ENCODE peak calls at places on chromosomes 4 and X, in four cellular contexts. One of them, this sample, is unnamed.

GRCh38 chr4:52750819-52751348 is 341 bp downstream of the ERVMER34-1 start:
- DNase-seq in GM12878: no peak
- DNase-seq in HepG2: no peak
- DNase-seq in K562: no peak
- DNase-seq in this sample: no peak

GRCh38 chr4:156422576-156422975 is 468.9 kb upstream of the CTSO start:
- DNase-seq in GM12878: no peak
- DNase-seq in HepG2: no peak
- DNase-seq in K562: no peak
- DNase-seq in this sample: no peak

GRCh38 chr4:57403591-57403990 is 293.4 kb upstream of the IGFBP7 start:
- DNase-seq in GM12878: no peak
- DNase-seq in HepG2: no peak
- DNase-seq in K562: no peak
- DNase-seq in this sample: no peak

GRCh38 chr4:2962099-2962455 is 1.1 kb downstream of the NOP14 start:
- DNase-seq in GM12878: no peak
- DNase-seq in HepG2: no peak
- DNase-seq in K562: peak
- DNase-seq in this sample: no peak

GRCh38 chr4:25810016-25810415 is 52.8 kb downstream of the SEL1L3 start:
- DNase-seq in GM12878: no peak
- DNase-seq in HepG2: peak
- DNase-seq in K562: no peak
- DNase-seq in this sample: no peak

GRCh38 chrX:43643201-43643600 is 12.9 kb upstream of the MAOA start:
- DNase-seq in GM12878: no peak
- DNase-seq in HepG2: no peak
- DNase-seq in K562: no peak
- DNase-seq in this sample: no peak

GRCh38 chr4:152699313-152699712 is 19.5 kb upstream of the TMEM154 start:
- DNase-seq in GM12878: no peak
- DNase-seq in HepG2: no peak
- DNase-seq in K562: no peak
- DNase-seq in this sample: no peak

GRCh38 chrX:335758-336155 is 17.2 kb upstream of the GTPBP6 start:
- DNase-seq in GM12878: no peak
- DNase-seq in HepG2: no peak
- DNase-seq in K562: no peak
- DNase-seq in this sample: no peak

GRCh38 chr4:121217385-121217784 is 53.3 kb upstream of the TNIP3 start:
- DNase-seq in GM12878: no peak
- DNase-seq in HepG2: no peak
- DNase-seq in K562: no peak
- DNase-seq in this sample: no peak

GRCh38 chrX:42398967-42399631 is 378.9 kb downstream of the PPP1R2C start:
- DNase-seq in GM12878: no peak
- DNase-seq in HepG2: no peak
- DNase-seq in K562: no peak
- DNase-seq in this sample: no peak

GRCh38 chr4:183356931-183357675 is 34.9 kb upstream of the CLDN24 start:
- DNase-seq in GM12878: no peak
- DNase-seq in HepG2: no peak
- DNase-seq in K562: no peak
- DNase-seq in this sample: no peak
- TF ChIP-seq BHLHE40 in GM12878: no peak
- TF ChIP-seq BHLHE40 in HepG2: no peak
- TF ChIP-seq BHLHE40 in K562: no peak
- TF ChIP-seq BHLHE40 in this sample: no peak

DNA sequence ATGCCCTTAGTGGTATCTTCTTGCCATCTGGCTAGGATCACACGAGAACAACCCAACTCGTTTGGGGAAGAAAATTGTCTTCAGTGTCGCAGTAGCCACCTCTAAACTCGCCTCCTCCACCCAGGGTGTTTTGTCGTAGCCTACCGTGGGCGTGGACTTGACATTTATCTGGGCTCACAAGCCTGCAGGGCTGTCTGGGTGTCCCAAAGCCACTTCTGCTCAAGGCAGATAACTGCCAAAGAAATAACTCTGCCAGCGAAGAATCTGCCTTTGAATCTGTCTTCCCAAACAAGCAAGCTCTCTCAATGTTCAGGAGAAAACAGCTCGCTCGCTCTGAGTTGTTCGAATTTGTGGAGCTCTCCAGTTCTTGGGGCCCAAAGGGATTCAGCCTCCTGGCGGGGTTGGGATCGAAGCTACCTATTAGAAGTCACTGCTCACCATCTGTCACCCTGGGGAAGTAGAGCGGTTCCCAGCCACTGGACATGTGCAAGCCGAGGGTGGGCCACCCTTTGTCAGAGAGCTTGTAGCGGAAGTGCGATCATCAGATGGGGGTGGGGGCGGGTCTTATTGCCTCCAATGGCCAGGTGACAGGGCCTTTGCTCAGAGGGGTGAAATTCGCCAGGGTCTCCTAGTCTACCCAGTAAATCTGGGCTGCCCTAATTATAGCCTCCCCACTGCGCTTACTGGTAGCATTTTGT is 14.8 kb downstream of the BLOC1S4 start:
- DNase-seq in GM12878: no peak
- DNase-seq in HepG2: no peak
- DNase-seq in K562: peak
- DNase-seq in this sample: no peak
- TF ChIP-seq FOXM1 in GM12878: no peak
- TF ChIP-seq FOXM1 in HepG2: no peak
- TF ChIP-seq FOXM1 in K562: peak
- TF ChIP-seq FOXM1 in this sample: no peak

DNA sequence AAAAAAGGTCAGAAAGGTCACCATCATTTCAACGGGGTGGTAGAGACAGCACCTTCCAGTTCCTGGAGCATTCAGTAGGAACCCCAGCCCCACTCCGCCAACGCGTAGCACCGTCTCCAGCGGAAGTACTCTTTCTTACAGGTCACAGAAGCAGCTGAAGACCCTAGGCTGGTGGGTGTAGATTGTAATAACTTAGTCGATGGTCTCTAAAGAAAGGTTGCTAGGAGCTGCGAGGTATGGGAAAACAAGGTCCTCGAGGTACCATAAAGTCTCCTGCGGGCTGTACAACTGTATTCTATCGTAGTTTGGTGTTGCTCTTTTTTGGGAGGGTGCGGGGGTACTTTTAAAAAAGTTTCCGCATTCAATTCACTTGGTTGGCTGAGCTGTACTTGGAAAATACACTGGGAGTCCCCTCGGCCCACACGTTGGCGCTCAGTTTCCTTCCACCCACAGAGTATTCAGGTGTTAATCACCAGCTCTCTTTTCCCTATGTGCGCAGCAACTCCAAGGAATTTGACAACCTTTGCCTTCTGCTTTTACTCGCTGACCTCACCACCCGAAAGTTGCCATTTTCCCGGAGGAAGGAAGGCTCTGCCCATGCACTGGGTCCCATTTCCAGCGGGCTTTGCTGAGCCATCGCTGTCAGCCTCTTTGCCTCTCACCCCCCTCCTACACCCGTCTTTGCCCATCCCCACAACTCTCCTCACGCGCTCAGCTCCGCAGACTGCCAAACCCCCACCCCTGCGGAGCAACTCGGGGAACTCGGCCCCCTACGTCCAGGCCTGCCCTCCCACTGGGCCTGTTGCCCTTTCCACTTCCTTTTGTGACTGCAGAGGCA is 4.8 kb upstream of the SOX3 start:
- DNase-seq in GM12878: no peak
- DNase-seq in HepG2: no peak
- DNase-seq in K562: no peak
- DNase-seq in this sample: no peak
- TF ChIP-seq BHLHE40 in GM12878: no peak
- TF ChIP-seq BHLHE40 in HepG2: no peak
- TF ChIP-seq BHLHE40 in K562: no peak
- TF ChIP-seq BHLHE40 in this sample: no peak

DNA sequence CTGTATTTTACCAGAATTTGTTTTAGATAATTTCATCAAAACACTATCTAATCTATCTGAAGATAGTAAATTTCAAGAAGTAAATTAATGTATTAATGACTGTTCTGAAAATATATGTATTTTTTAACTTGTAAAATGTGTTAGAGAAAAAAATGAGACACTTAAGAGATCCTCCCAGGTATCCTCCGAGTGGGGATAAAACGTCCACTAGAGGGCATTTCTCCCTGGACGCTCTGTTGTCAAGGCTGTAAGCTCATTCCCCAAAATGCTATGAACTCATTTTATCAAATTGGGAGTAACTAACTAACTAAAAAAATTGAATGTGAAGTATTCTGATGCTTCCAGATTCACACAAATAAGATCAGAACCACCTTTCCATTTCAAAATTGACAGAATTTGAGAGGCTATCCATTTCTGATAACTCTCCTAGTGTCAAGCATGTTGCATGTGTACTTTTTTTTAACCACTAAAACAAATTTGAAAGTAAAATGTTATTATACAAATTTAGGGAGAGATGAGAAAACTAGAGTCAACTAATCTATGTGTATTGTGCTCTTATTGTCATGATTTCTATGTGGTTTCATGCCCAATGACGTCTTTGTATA is 337.3 kb upstream of the HS3ST1 start:
- DNase-seq in GM12878: no peak
- DNase-seq in HepG2: peak
- DNase-seq in K562: peak
- DNase-seq in this sample: peak
- TF ChIP-seq FOXM1 in GM12878: no peak
- TF ChIP-seq FOXM1 in HepG2: no peak
- TF ChIP-seq FOXM1 in K562: no peak
- TF ChIP-seq FOXM1 in this sample: no peak

GRCh38 chr4:11471613-11472012 is 42.9 kb upstream of the HS3ST1 start:
- DNase-seq in GM12878: peak
- DNase-seq in HepG2: no peak
- DNase-seq in K562: no peak
- DNase-seq in this sample: no peak
- TF ChIP-seq BHLHE40 in GM12878: no peak
- TF ChIP-seq BHLHE40 in HepG2: no peak
- TF ChIP-seq BHLHE40 in K562: no peak
- TF ChIP-seq BHLHE40 in this sample: no peak

DNA sequence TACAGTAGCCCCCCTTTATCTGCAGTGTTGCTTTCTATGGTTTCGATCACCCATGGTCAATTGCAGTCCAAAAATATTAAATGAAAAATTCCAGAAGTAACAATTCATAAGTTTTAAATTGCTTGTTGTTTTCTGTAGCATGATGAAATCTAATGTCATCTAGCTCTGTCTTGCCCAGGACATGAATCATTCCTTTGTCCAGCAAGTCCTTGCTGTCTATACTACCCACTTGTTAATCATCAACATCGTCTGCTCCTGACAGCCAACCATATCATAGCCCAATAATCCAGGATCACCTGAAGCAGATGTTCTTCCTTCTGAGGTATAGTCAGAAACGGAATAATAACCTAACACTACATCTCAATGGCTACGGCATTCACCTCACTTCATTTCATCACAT is 79.8 kb downstream of the ADAMTS3 start:
- DNase-seq in GM12878: no peak
- DNase-seq in HepG2: no peak
- DNase-seq in K562: no peak
- DNase-seq in this sample: no peak
- TF ChIP-seq FOXM1 in GM12878: no peak
- TF ChIP-seq FOXM1 in HepG2: no peak
- TF ChIP-seq FOXM1 in K562: no peak
- TF ChIP-seq FOXM1 in this sample: no peak

DNA sequence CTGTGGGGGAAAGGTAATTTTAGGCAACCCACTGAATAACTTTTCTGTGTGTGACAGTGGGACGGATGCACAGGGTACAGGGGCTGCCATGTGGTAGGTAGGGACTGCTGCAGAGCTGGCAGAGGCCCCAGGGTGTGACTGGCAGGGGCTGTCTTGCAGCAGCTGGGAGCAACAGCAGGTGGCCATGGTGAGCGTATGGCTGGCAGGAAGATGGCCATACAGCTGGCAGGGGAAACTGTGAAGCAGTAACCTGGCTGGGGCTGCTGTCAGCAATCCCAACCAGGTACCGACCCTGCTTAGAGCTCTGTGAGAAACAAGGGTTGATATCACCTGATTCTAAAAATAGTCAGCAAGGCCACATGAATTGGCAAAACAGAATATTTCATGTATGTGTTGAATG is 130.7 kb downstream of the UGT8 start:
- DNase-seq in GM12878: no peak
- DNase-seq in HepG2: no peak
- DNase-seq in K562: no peak
- DNase-seq in this sample: no peak
- TF ChIP-seq BHLHE40 in GM12878: no peak
- TF ChIP-seq BHLHE40 in HepG2: no peak
- TF ChIP-seq BHLHE40 in K562: no peak
- TF ChIP-seq BHLHE40 in this sample: no peak

GRCh38 chr4:113586072-113586471 is 175.5 kb downstream of the CAMK2D start:
- DNase-seq in GM12878: no peak
- DNase-seq in HepG2: no peak
- DNase-seq in K562: no peak
- DNase-seq in this sample: no peak

GRCh38 chr4:113587640-113588275 is 173.8 kb downstream of the CAMK2D start:
- DNase-seq in GM12878: no peak
- DNase-seq in HepG2: no peak
- DNase-seq in K562: no peak
- DNase-seq in this sample: no peak

GRCh38 chr4:113587156-113587555 is 174.4 kb downstream of the CAMK2D start:
- DNase-seq in GM12878: no peak
- DNase-seq in HepG2: no peak
- DNase-seq in K562: no peak
- DNase-seq in this sample: no peak

GRCh38 chr4:113591982-113592381 is 169.6 kb downstream of the CAMK2D start:
- DNase-seq in GM12878: no peak
- DNase-seq in HepG2: no peak
- DNase-seq in K562: no peak
- DNase-seq in this sample: no peak

GRCh38 chr4:113588895-113589668 is 172.5 kb downstream of the CAMK2D start:
- DNase-seq in GM12878: no peak
- DNase-seq in HepG2: no peak
- DNase-seq in K562: no peak
- DNase-seq in this sample: no peak
- TF ChIP-seq FOXM1 in GM12878: no peak
- TF ChIP-seq FOXM1 in HepG2: no peak
- TF ChIP-seq FOXM1 in K562: no peak
- TF ChIP-seq FOXM1 in this sample: no peak

DNA sequence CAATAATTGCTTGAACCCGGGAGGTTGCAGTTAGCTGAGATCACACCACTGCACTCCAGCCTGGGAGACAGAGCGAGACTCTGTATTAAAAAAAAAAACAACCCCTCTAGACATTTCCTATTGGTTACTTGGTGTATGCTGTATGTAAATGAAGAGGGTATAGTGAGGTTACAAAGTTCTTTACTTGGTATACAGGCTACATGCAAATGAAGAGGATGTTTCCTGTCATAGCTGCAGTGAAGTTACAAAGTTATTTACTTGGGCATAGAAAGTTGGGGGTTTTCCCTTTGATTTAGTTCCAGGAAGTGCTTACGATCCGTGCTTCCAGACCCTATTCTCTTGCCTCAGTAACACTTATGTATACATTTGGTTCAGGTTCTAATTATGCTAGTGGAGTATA is 38.4 kb upstream of the CLNK start:
- DNase-seq in GM12878: no peak
- DNase-seq in HepG2: no peak
- DNase-seq in K562: no peak
- DNase-seq in this sample: no peak
- TF ChIP-seq BHLHE40 in GM12878: no peak
- TF ChIP-seq BHLHE40 in HepG2: no peak
- TF ChIP-seq BHLHE40 in K562: no peak
- TF ChIP-seq BHLHE40 in this sample: no peak

This sample was measured in HEK293T.